ENCODE peak calls at places on chromosomes 5 and 9, in eight cellular contexts. Y, Q, E, C, M, F, O and S are unnamed samples.

GRCh38 chr9:2271426-2271825 is 256.3 kb downstream of the SMARCA2 start:
- DNase-seq in O (peak), M (peak), Q (peak), Y (peak), F (peak), E (no peak), C (no peak), S (peak)

GRCh38 chr5:109992264-109992915 is 302.7 kb downstream of the MAN2A1 start:
- DNase-seq in Q (no peak), M (no peak), C (no peak), F (no peak), Y (no peak), E (no peak), O (no peak), S (no peak)

GRCh38 chr5:177507596-177508216 is 1.9 kb downstream of the DOK3 start:
- DNase-seq in C (no peak), E (no peak), Y (peak), O (no peak), F (no peak), M (no peak), Q (no peak), S (no peak)

GRCh38 chr5:19802686-19803085 is 185.3 kb downstream of the CDH18 start:
- DNase-seq in Q (no peak), E (no peak), F (no peak), O (no peak), M (no peak), Y (no peak), C (no peak), S (no peak)

GRCh38 chr9:85741112-85741874 is 461 bp downstream of the AGTPBP1 start:
- DNase-seq in E (no peak), M (peak), Q (peak), Y (peak), F (no peak), C (no peak), O (peak), S (peak)

GRCh38 chr9:125843646-125844045 is 96.5 kb downstream of the PBX3 start:
- DNase-seq in Y (no peak), M (peak), C (no peak), O (no peak), E (peak), F (no peak), Q (no peak), S (no peak)

GRCh38 chr5:147887925-147888324 is 9.4 kb downstream of the SCGB3A2 start:
- DNase-seq in E (peak), Y (no peak), C (no peak), F (no peak), M (no peak), Q (peak), O (no peak), S (no peak)

GRCh38 chr9:16112116-16112515 is 559.3 kb downstream of the CCDC171 start:
- DNase-seq in C (no peak), M (peak), E (peak), O (no peak), Y (no peak), F (no peak), Q (no peak), S (no peak)

GRCh38 chr9:72635197-72635596 is 113.8 kb downstream of the TMC1 start:
- DNase-seq in C (no peak), M (peak), Y (peak), F (no peak), O (peak), Q (no peak), E (no peak), S (peak)

GRCh38 chr9:90933468-90933867 is 131.8 kb downstream of the SYK start:
- DNase-seq in M (no peak), Y (no peak), Q (no peak), C (no peak), E (no peak), O (no peak), F (no peak), S (no peak)

GRCh38 chr9:93667006-93667405 is 90.6 kb downstream of the PHF2 start:
- DNase-seq in C (no peak), O (no peak), Y (no peak), Q (no peak), F (peak), E (no peak), M (no peak), S (no peak)

GRCh38 chr9:34254141-34254913 is 74.7 kb downstream of the KIF24 start:
- DNase-seq in E (peak), Y (no peak), F (peak), M (no peak), Q (peak), C (peak), O (no peak), S (no peak)

GRCh38 chr9:34253460-34253837 is 74.6 kb downstream of the UBAP1 start:
- DNase-seq in E (peak), C (peak), Y (no peak), F (no peak), M (no peak), Q (no peak), O (no peak), S (no peak)

GRCh38 chr9:34250721-34251120 is 71.9 kb downstream of the UBAP1 start:
- DNase-seq in Q (peak), F (no peak), E (no peak), M (no peak), Y (no peak), O (no peak), C (no peak), S (no peak)

GRCh38 chr9:34252016-34252415 is 73.2 kb downstream of the UBAP1 start:
- DNase-seq in C (no peak), E (peak), M (no peak), F (no peak), Y (no peak), O (no peak), Q (no peak), S (no peak)

DNA sequence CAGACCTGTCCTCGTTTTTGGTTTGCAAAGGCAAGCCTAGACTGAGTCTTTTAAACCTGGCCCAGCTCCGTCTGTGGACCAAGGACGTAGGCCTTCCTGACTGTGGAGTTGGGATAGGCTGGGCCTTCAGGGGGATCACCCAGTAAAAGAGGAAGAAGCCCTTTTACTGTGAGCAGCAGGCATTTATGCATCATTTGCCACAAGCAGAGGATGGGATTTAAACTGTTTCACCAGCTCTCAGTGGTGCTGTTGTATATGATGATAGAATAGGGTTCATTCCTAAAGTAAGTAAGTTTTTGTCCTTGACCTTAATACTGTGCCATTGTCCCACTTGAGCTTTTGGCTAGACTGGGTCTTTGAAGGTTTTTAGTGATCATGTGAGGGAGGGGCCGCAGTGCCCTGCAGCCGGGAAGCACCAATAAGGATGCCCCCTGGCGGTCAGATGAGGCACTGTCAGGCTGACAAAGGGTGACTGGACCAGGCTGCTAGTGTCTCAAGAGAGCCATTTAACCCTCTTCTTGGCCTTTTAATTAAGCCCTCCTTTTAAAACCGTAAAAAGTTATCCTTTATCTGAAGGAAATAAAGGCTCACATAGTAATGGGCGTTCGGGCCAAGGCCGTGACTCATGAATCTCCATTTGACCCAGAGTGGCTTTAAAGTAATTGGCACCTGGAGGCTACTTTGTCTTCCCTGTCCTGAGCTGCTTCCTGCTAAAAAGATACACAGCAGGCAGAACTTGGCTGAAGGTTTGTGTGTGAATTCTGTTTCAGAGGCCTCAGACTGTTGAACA is 74.0 kb downstream of the UBAP1 start:
- DNase-seq in C (peak), O (peak), Q (peak), F (peak), Y (peak), E (peak), M (peak), S (peak)
- TF ChIP-seq CTCF in C (peak), O (peak), Q (peak), F (peak), Y (peak), E (peak), M (peak), S (peak)

GRCh38 chr5:142171270-142171669 is 62.7 kb downstream of the NDFIP1 start:
- DNase-seq in E (no peak), F (no peak), O (no peak), Y (no peak), C (no peak), Q (no peak), M (peak), S (no peak)
- TF ChIP-seq CTCF in E (no peak), F (no peak), O (no peak), Y (no peak), C (no peak), Q (no peak), M (peak), S (no peak)

GRCh38 chr5:150758534-150759333 is at the start of gene DCTN4:
- DNase-seq in F (peak), C (peak), Y (peak), M (peak), Q (peak), E (peak), O (peak), S (peak)
- TF ChIP-seq CTCF in F (no peak), C (no peak), Y (no peak), M (no peak), Q (no peak), E (no peak), O (no peak), S (no peak)

GRCh38 chr9:137960496-137960895 is 82.9 kb downstream of the CACNA1B start:
- DNase-seq in M (peak), O (no peak), E (no peak), F (no peak), Q (no peak), Y (no peak), C (no peak), S (no peak)
- TF ChIP-seq CTCF in M (peak), O (no peak), E (no peak), F (no peak), Q (no peak), Y (no peak), C (no peak), S (no peak)

DNA sequence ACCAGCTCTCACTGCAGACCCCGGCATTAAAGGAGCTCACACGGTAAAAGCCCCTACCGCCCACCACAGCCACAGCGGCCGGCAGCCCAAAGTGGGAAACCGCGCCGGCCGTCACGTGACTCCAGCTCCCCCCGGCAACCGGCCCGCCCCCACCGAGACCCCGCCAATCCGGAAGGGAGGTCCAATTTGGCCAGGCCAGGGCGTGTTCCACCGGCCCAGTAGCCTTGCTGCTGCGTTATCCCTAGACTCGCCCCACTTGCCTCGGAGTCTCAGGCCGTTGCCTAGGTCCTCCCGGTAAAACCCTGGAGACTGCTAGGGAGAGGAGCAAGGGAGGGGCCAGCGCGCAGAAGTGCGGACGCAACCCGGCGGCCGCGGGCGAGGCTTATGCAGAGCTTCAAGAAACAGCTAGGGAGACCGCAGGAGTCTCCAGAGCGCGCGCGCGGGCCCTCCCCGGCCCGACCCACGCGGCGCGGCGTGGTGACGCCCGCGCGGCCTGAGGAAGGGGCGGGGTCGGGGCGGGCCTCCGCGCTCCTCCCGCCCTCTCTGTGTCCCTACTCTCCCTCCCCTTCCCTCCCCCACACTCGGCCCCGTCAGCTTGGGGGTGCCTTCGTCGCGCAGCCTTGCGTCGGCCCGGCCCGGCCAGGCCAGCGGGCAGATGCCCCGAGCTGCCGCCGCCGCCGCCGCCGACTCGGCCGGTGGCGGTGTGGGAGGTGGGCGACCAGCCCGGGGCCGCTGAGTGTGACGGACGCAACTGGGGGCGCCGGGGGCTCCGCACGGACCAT is at the start of gene RIC1:
- DNase-seq in O (peak), Y (peak), C (peak), Q (peak), M (peak), E (peak), F (peak), S (peak)
- TF ChIP-seq CTCF in O (no peak), Y (no peak), C (no peak), Q (no peak), M (no peak), E (no peak), F (no peak), S (no peak)

GRCh38 chr9:121599186-121599871 is 52.1 kb upstream of the DAB2IP start:
- DNase-seq in C (no peak), Y (no peak), Q (peak), F (peak), M (peak), O (peak), E (peak), S (peak)

GRCh38 chr9:121599872-121600585 is 51.4 kb upstream of the DAB2IP start:
- DNase-seq in F (no peak), Q (no peak), C (no peak), E (no peak), Y (no peak), M (peak), O (no peak), S (peak)

GRCh38 chr9:121597693-121598166 is 53.7 kb upstream of the DAB2IP start:
- DNase-seq in Q (no peak), C (no peak), E (no peak), F (no peak), M (peak), Y (no peak), O (no peak), S (no peak)

GRCh38 chr9:121596515-121596914 is 54.9 kb upstream of the DAB2IP start:
- DNase-seq in Q (no peak), E (peak), C (peak), O (no peak), F (no peak), Y (no peak), M (no peak), S (no peak)

GRCh38 chr9:121598167-121599000 is 53.0 kb upstream of the DAB2IP start:
- DNase-seq in C (peak), Y (no peak), F (peak), O (peak), E (peak), M (peak), Q (peak), S (peak)
- TF ChIP-seq CTCF in C (peak), Y (no peak), F (peak), O (no peak), E (peak), M (no peak), Q (peak), S (no peak)

DNA sequence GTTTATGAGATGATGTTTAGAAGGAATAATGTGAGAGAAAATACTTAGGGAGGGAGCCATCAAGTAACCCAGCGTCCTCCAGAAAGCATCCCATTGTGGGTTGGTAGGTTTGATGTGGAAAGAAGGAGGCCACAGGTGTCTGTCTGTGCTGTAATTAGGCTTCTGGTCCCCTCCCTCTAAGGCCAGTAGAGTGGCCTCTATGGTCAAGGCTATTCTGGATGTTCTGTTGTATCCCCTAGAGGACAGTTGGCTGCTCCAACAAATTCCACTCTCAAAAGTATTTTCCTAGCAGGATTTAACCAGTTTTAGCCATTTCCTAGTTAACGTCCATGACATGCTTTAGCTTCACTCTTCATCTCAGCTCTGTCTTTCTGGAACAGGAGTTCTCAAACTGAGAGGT is 106.5 kb downstream of the EGFLAM start:
- DNase-seq in E (no peak), Q (no peak), F (no peak), O (no peak), Y (no peak), C (no peak), M (no peak), S (no peak)
- TF ChIP-seq CTCF in E (no peak), Q (no peak), F (no peak), O (no peak), Y (no peak), C (no peak), M (no peak), S (no peak)

GRCh38 chr5:28779161-28779754 is 1740.9 kb upstream of the CDH9 start:
- DNase-seq in F (no peak), Y (no peak), M (peak), C (no peak), E (no peak), Q (peak), O (no peak), S (no peak)
- TF ChIP-seq CTCF in F (no peak), Y (no peak), M (peak), C (no peak), E (no peak), Q (peak), O (no peak), S (no peak)